ENCODE peak calls at places on chromosome 20, in four cellular contexts. Q is stomach, U is HTR-8/SVneo, K is GM04504. Z is an unnamed sample.

GRCh38 chr20:5402903-5403531 is 86.3 kb upstream of the PROKR2 start:
- DNase-seq in Q (no peak), U (no peak), K (no peak), Z (peak)

GRCh38 chr20:25076201-25076600 is 5.7 kb downstream of the VSX1 start:
- DNase-seq in Q (no peak), U (no peak), K (no peak), Z (no peak)

GRCh38 chr20:1718604-1719384 is 61.2 kb upstream of the SIRPG start:
- DNase-seq in Q (no peak), U (peak), K (peak), Z (peak)

GRCh38 chr20:45772693-45773092 is 19.0 kb downstream of the WFDC3 start:
- DNase-seq in Q (no peak), U (no peak), K (no peak), Z (no peak)

GRCh38 chr20:32458061-32458836 is 100.1 kb downstream of the ASXL1 start:
- DNase-seq in Q (no peak), U (no peak), K (no peak), Z (no peak)

GRCh38 chr20:45341939-45342862 is 6.0 kb downstream of the SDC4 start:
- DNase-seq in Q (peak), U (peak), K (no peak), Z (no peak)

GRCh38 chr20:11064946-11065345 is 391.1 kb upstream of the JAG1 start:
- DNase-seq in Q (no peak), U (no peak), K (no peak), Z (no peak)

GRCh38 chr20:64101731-64102621 is 5.4 kb downstream of the NPBWR2 start:
- DNase-seq in Q (peak), U (peak), K (no peak), Z (peak)

GRCh38 chr20:64103871-64104666 is 3.3 kb downstream of the NPBWR2 start:
- DNase-seq in Q (no peak), U (no peak), K (no peak), Z (no peak)

GRCh38 chr20:25532971-25533391 is 52.4 kb downstream of the NINL start:
- DNase-seq in Q (no peak), U (no peak), K (no peak), Z (no peak)

GRCh38 chr20:11047559-11047958 is 373.8 kb upstream of the JAG1 start:
- DNase-seq in Q (no peak), U (peak), K (no peak), Z (no peak)

GRCh38 chr20:25025091-25025861 is 32.7 kb downstream of the ACSS1 start:
- DNase-seq in Q (peak), U (no peak), K (no peak), Z (no peak)

GRCh38 chr20:23245553-23246128 is 105.0 kb upstream of the NXT1 start:
- DNase-seq in Q (peak), U (no peak), K (no peak), Z (no peak)

GRCh38 chr20:57481281-57481711 is 43.6 kb downstream of the CTCFL start:
- DNase-seq in Q (no peak), U (no peak), K (no peak), Z (no peak)

GRCh38 chr20:24495266-24495665 is 25.8 kb downstream of the SYNDIG1 start:
- DNase-seq in Q (no peak), U (no peak), K (no peak), Z (no peak)

GRCh38 chr20:50478162-50479036 is 31.8 kb upstream of the PTPN1 start:
- DNase-seq in Q (peak), U (peak), K (no peak), Z (no peak)

GRCh38 chr20:46458891-46459750 is 52.7 kb upstream of the ELMO2 start:
- DNase-seq in Q (peak), U (no peak), K (no peak), Z (no peak)

GRCh38 chr20:22617160-22617559 is 32.8 kb upstream of the FOXA2 start:
- DNase-seq in Q (peak), U (no peak), K (no peak), Z (no peak)